ENCODE peak calls at places on chromosomes 3 and 15, in nine cellular contexts. One of them, this sample, is unnamed.

GRCh38 chr15:72116680-72117447 is 1.1 kb downstream of the MYO9A start:
- DNase-seq in spleen: no peak
- DNase-seq in neural progenitor cell: peak; percentile 63
- DNase-seq in GM13976: no peak
- DNase-seq in ovary: no peak
- DNase-seq in neural crest cell: peak; percentile 8
- DNase-seq in activated B cell treated with CpG ODN at 0.5 μM for 24 hours: no peak
- DNase-seq in foreskin fibroblast: peak; percentile 30
- DNase-seq in pancreas: peak; percentile 40
- DNase-seq in this sample: peak; percentile 33

GRCh38 chr15:69031013-69032001 is 16.8 kb downstream of the NOX5 start:
- DNase-seq in activated B cell treated with CpG ODN at 0.5 μM for 24 hours: no peak
- DNase-seq in spleen: peak; percentile 87
- DNase-seq in pancreas: no peak
- DNase-seq in ovary: peak; percentile 74
- DNase-seq in neural crest cell: peak; percentile 34
- DNase-seq in GM13976: peak; percentile 59
- DNase-seq in neural progenitor cell: peak; percentile 82
- DNase-seq in foreskin fibroblast: peak; percentile 54
- DNase-seq in this sample: peak; percentile 55

GRCh38 chr3:157280786-157281185 is 120.8 kb upstream of the CCNL1 start:
- DNase-seq in pancreas: no peak
- DNase-seq in foreskin fibroblast: peak; percentile 67
- DNase-seq in spleen: no peak
- DNase-seq in GM13976: no peak
- DNase-seq in neural progenitor cell: no peak
- DNase-seq in neural crest cell: no peak
- DNase-seq in activated B cell treated with CpG ODN at 0.5 μM for 24 hours: no peak
- DNase-seq in ovary: no peak
- DNase-seq in this sample: no peak

GRCh38 chr3:184156522-184156955 is 1.4 kb downstream of the DVL3 start:
- DNase-seq in pancreas: no peak
- DNase-seq in neural progenitor cell: peak; percentile 80
- DNase-seq in neural crest cell: no peak
- DNase-seq in activated B cell treated with CpG ODN at 0.5 μM for 24 hours: no peak
- DNase-seq in GM13976: peak; percentile 59
- DNase-seq in spleen: peak; percentile 77
- DNase-seq in foreskin fibroblast: peak; percentile 79
- DNase-seq in ovary: peak; percentile 89
- DNase-seq in this sample: no peak

GRCh38 chr3:79297242-79297641 is 470.6 kb downstream of the ROBO1 start:
- DNase-seq in activated B cell treated with CpG ODN at 0.5 μM for 24 hours: no peak
- DNase-seq in foreskin fibroblast: peak; percentile 91
- DNase-seq in ovary: no peak
- DNase-seq in neural progenitor cell: no peak
- DNase-seq in spleen: no peak
- DNase-seq in neural crest cell: no peak
- DNase-seq in pancreas: no peak
- DNase-seq in GM13976: no peak
- DNase-seq in this sample: no peak

GRCh38 chr3:149534671-149535394 is 60.3 kb downstream of the TM4SF4 start:
- DNase-seq in pancreas: no peak
- DNase-seq in activated B cell treated with CpG ODN at 0.5 μM for 24 hours: no peak
- DNase-seq in foreskin fibroblast: no peak
- DNase-seq in neural progenitor cell: no peak
- DNase-seq in GM13976: no peak
- DNase-seq in neural crest cell: no peak
- DNase-seq in ovary: no peak
- DNase-seq in spleen: no peak
- DNase-seq in this sample: no peak

GRCh38 chr3:126212629-126213375 is 32.4 kb upstream of the ALDH1L1 start:
- DNase-seq in pancreas: peak; percentile 81
- DNase-seq in ovary: peak; percentile 81
- DNase-seq in spleen: peak; percentile 73
- DNase-seq in activated B cell treated with CpG ODN at 0.5 μM for 24 hours: no peak
- DNase-seq in GM13976: peak; percentile 38
- DNase-seq in foreskin fibroblast: peak; percentile 87
- DNase-seq in neural progenitor cell: peak; percentile 93
- DNase-seq in neural crest cell: peak; percentile 67
- DNase-seq in this sample: peak; percentile 37

GRCh38 chr3:161291191-161291901 is 70.2 kb downstream of the NMD3 start:
- DNase-seq in spleen: no peak
- DNase-seq in ovary: no peak
- DNase-seq in activated B cell treated with CpG ODN at 0.5 μM for 24 hours: no peak
- DNase-seq in foreskin fibroblast: no peak
- DNase-seq in neural crest cell: no peak
- DNase-seq in GM13976: no peak
- DNase-seq in neural progenitor cell: no peak
- DNase-seq in pancreas: peak; percentile 48
- DNase-seq in this sample: no peak

GRCh38 chr3:52685285-52685704 is 418 bp downstream of the PBRM1 start:
- DNase-seq in pancreas: peak; percentile 91
- DNase-seq in neural crest cell: peak; percentile 66
- DNase-seq in activated B cell treated with CpG ODN at 0.5 μM for 24 hours: peak; percentile 82
- DNase-seq in spleen: peak; percentile 95
- DNase-seq in foreskin fibroblast: peak; percentile 85
- DNase-seq in GM13976: peak; percentile 94
- DNase-seq in neural progenitor cell: peak; percentile 92
- DNase-seq in ovary: no peak
- DNase-seq in this sample: peak; percentile 96

GRCh38 chr3:24303057-24303754 is 191.4 kb downstream of the THRB start:
- DNase-seq in GM13976: no peak
- DNase-seq in neural progenitor cell: no peak
- DNase-seq in neural crest cell: no peak
- DNase-seq in foreskin fibroblast: no peak
- DNase-seq in ovary: no peak
- DNase-seq in spleen: no peak
- DNase-seq in activated B cell treated with CpG ODN at 0.5 μM for 24 hours: no peak
- DNase-seq in pancreas: no peak
- DNase-seq in this sample: no peak

GRCh38 chr3:8835385-8835784 is 66.0 kb upstream of the OXTR start:
- DNase-seq in spleen: no peak
- DNase-seq in GM13976: no peak
- DNase-seq in foreskin fibroblast: no peak
- DNase-seq in activated B cell treated with CpG ODN at 0.5 μM for 24 hours: no peak
- DNase-seq in neural progenitor cell: no peak
- DNase-seq in neural crest cell: no peak
- DNase-seq in ovary: no peak
- DNase-seq in pancreas: no peak
- DNase-seq in this sample: no peak

GRCh38 chr3:123632161-123632655 is 47.4 kb upstream of the HACD2 start:
- DNase-seq in spleen: no peak
- DNase-seq in neural progenitor cell: peak; percentile 22
- DNase-seq in ovary: peak; percentile 89
- DNase-seq in pancreas: no peak
- DNase-seq in neural crest cell: no peak
- DNase-seq in GM13976: no peak
- DNase-seq in activated B cell treated with CpG ODN at 0.5 μM for 24 hours: no peak
- DNase-seq in foreskin fibroblast: peak; percentile 33
- DNase-seq in this sample: no peak

GRCh38 chr3:128420720-128421438 is 45.8 kb downstream of the DNAJB8 start:
- DNase-seq in neural crest cell: no peak
- DNase-seq in GM13976: no peak
- DNase-seq in ovary: no peak
- DNase-seq in neural progenitor cell: no peak
- DNase-seq in spleen: no peak
- DNase-seq in activated B cell treated with CpG ODN at 0.5 μM for 24 hours: no peak
- DNase-seq in pancreas: peak; percentile 59
- DNase-seq in foreskin fibroblast: no peak
- DNase-seq in this sample: no peak

GRCh38 chr15:71271327-71271726 is 156.1 kb downstream of the THSD4 start:
- DNase-seq in activated B cell treated with CpG ODN at 0.5 μM for 24 hours: no peak
- DNase-seq in GM13976: no peak
- DNase-seq in foreskin fibroblast: no peak
- DNase-seq in spleen: no peak
- DNase-seq in pancreas: no peak
- DNase-seq in ovary: no peak
- DNase-seq in neural progenitor cell: no peak
- DNase-seq in neural crest cell: no peak
- DNase-seq in this sample: no peak

GRCh38 chr15:98896802-98897732 is 110.5 kb downstream of the PGPEP1L start:
- DNase-seq in spleen: no peak
- DNase-seq in ovary: no peak
- DNase-seq in foreskin fibroblast: peak; percentile 96
- DNase-seq in neural progenitor cell: no peak
- DNase-seq in GM13976: no peak
- DNase-seq in activated B cell treated with CpG ODN at 0.5 μM for 24 hours: no peak
- DNase-seq in pancreas: no peak
- DNase-seq in neural crest cell: no peak
- DNase-seq in this sample: no peak

GRCh38 chr3:14772533-14773138 is 46.1 kb upstream of the FGD5 start:
- DNase-seq in GM13976: no peak
- DNase-seq in activated B cell treated with CpG ODN at 0.5 μM for 24 hours: no peak
- DNase-seq in pancreas: no peak
- DNase-seq in spleen: peak; percentile 63
- DNase-seq in neural progenitor cell: no peak
- DNase-seq in ovary: no peak
- DNase-seq in foreskin fibroblast: no peak
- DNase-seq in neural crest cell: no peak
- DNase-seq in this sample: no peak

GRCh38 chr15:85473455-85473854 is 93.1 kb downstream of the AKAP13 start:
- DNase-seq in pancreas: no peak
- DNase-seq in foreskin fibroblast: peak; percentile 73
- DNase-seq in GM13976: no peak
- DNase-seq in neural progenitor cell: no peak
- DNase-seq in spleen: no peak
- DNase-seq in activated B cell treated with CpG ODN at 0.5 μM for 24 hours: no peak
- DNase-seq in ovary: no peak
- DNase-seq in neural crest cell: no peak
- DNase-seq in this sample: no peak

GRCh38 chr3:159128628-159129027 is 326.8 kb downstream of the MFSD1 start:
- DNase-seq in foreskin fibroblast: peak; percentile 77
- DNase-seq in GM13976: no peak
- DNase-seq in ovary: no peak
- DNase-seq in pancreas: no peak
- DNase-seq in activated B cell treated with CpG ODN at 0.5 μM for 24 hours: no peak
- DNase-seq in spleen: no peak
- DNase-seq in neural progenitor cell: no peak
- DNase-seq in neural crest cell: no peak
- DNase-seq in this sample: no peak

GRCh38 chr3:8529197-8529637 is 27.6 kb downstream of the LMCD1 start:
- DNase-seq in neural progenitor cell: no peak
- DNase-seq in activated B cell treated with CpG ODN at 0.5 μM for 24 hours: no peak
- DNase-seq in foreskin fibroblast: peak; percentile 60
- DNase-seq in neural crest cell: no peak
- DNase-seq in ovary: no peak
- DNase-seq in GM13976: no peak
- DNase-seq in spleen: no peak
- DNase-seq in pancreas: no peak
- DNase-seq in this sample: no peak

GRCh38 chr15:57503051-57503702 is 88.5 kb upstream of the MYZAP start:
- DNase-seq in pancreas: no peak
- DNase-seq in neural crest cell: no peak
- DNase-seq in spleen: no peak
- DNase-seq in neural progenitor cell: no peak
- DNase-seq in foreskin fibroblast: no peak
- DNase-seq in activated B cell treated with CpG ODN at 0.5 μM for 24 hours: no peak
- DNase-seq in GM13976: no peak
- DNase-seq in ovary: no peak
- DNase-seq in this sample: no peak
- TF ChIP-seq CTCF in pancreas: no peak
- TF ChIP-seq CTCF in neural crest cell: peak; percentile 35
- TF ChIP-seq CTCF in spleen: no peak
- TF ChIP-seq CTCF in neural progenitor cell: peak; percentile 29
- TF ChIP-seq CTCF in foreskin fibroblast: peak; percentile 18
- TF ChIP-seq CTCF in activated B cell treated with CpG ODN at 0.5 μM for 24 hours: no peak
- TF ChIP-seq CTCF in GM13976: no peak
- TF ChIP-seq CTCF in ovary: no peak
- TF ChIP-seq CTCF in this sample: peak; percentile 31

GRCh38 chr3:125141596-125142417 is 70.7 kb downstream of the SLC12A8 start:
- DNase-seq in ovary: peak; percentile 78
- DNase-seq in spleen: peak; percentile 95
- DNase-seq in pancreas: no peak
- DNase-seq in activated B cell treated with CpG ODN at 0.5 μM for 24 hours: peak; percentile 44
- DNase-seq in foreskin fibroblast: peak; percentile 77
- DNase-seq in neural crest cell: peak; percentile 40
- DNase-seq in GM13976: peak; percentile 88
- DNase-seq in neural progenitor cell: peak; percentile 80
- DNase-seq in this sample: peak; percentile 79
- TF ChIP-seq CTCF in ovary: no peak
- TF ChIP-seq CTCF in spleen: peak; percentile 6
- TF ChIP-seq CTCF in pancreas: no peak
- TF ChIP-seq CTCF in activated B cell treated with CpG ODN at 0.5 μM for 24 hours: no peak
- TF ChIP-seq CTCF in foreskin fibroblast: peak; percentile 20
- TF ChIP-seq CTCF in neural crest cell: peak; percentile 33
- TF ChIP-seq CTCF in GM13976: peak; percentile 58
- TF ChIP-seq CTCF in neural progenitor cell: peak; percentile 38
- TF ChIP-seq CTCF in this sample: peak; percentile 73

DNA sequence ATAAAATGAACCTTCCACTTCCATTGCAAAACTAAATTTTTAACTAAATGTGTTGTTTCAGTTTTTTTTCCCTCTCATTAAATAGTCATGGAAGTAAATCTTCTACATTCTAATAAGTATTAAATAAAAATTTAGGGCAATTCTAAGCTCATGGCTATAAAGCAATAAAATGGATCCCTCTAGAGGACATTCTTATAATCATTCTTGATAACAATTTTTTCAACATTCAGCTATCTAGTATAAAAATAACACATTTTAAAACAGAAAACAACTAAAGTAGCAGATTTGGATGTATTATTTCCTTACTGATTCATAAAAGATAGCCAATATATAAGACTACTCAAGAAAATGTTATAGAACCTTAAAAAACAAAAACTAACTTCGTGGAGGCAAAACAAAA is 393.1 kb downstream of the PLOD2 start:
- DNase-seq in ovary: no peak
- DNase-seq in neural crest cell: no peak
- DNase-seq in activated B cell treated with CpG ODN at 0.5 μM for 24 hours: no peak
- DNase-seq in neural progenitor cell: no peak
- DNase-seq in GM13976: no peak
- DNase-seq in foreskin fibroblast: peak; percentile 18
- DNase-seq in spleen: no peak
- DNase-seq in pancreas: no peak
- DNase-seq in this sample: no peak
- TF ChIP-seq CTCF in ovary: no peak
- TF ChIP-seq CTCF in neural crest cell: peak; percentile 64
- TF ChIP-seq CTCF in activated B cell treated with CpG ODN at 0.5 μM for 24 hours: no peak
- TF ChIP-seq CTCF in neural progenitor cell: peak; percentile 32
- TF ChIP-seq CTCF in GM13976: no peak
- TF ChIP-seq CTCF in foreskin fibroblast: peak; percentile 4
- TF ChIP-seq CTCF in spleen: no peak
- TF ChIP-seq CTCF in pancreas: no peak
- TF ChIP-seq CTCF in this sample: no peak

DNA sequence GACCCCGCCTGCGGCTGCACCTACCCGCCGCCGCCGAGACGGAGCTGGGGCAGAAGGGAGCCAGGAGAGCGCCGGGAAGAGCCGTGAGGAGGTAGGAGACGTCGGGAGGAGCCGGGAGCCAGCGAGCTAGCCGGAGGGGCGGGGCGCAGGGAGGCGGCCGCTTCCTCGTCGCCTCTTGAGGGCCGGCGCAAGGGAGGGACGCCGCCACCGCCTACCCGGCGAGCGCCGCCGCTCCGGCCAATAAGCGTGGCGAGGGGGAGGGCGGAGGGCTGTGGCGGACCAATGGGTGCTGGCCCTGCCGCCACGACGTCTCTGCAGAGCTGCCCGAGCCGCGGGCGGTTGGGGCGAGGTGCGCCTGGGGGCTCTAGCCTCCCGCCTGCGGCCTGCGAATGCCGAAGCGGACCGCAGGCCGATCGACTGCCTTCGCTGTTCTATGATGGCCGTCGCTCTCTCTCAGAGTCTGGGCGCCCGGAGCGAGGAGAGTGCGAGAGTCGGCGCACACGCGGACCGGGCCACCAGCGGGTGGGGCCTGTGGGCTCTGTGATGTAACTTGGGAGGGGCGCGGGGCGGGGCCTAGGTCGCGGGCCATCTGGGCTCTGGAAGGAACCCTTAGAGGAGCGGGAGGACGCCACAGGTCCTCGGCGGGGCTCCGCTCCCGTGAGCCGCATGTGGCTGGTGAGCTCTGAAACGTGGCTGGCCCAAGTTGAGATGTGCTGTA is 72.7 kb upstream of the MAP4 start:
- DNase-seq in activated B cell treated with CpG ODN at 0.5 μM for 24 hours: peak; percentile 95
- DNase-seq in ovary: peak; percentile 97
- DNase-seq in neural crest cell: peak; percentile 89
- DNase-seq in neural progenitor cell: peak; percentile 99
- DNase-seq in foreskin fibroblast: peak; percentile 99
- DNase-seq in spleen: peak; percentile 99
- DNase-seq in GM13976: peak; percentile 96
- DNase-seq in pancreas: peak; percentile 99
- DNase-seq in this sample: peak; percentile 96
- TF ChIP-seq CTCF in activated B cell treated with CpG ODN at 0.5 μM for 24 hours: no peak
- TF ChIP-seq CTCF in ovary: no peak
- TF ChIP-seq CTCF in neural crest cell: no peak
- TF ChIP-seq CTCF in neural progenitor cell: peak; percentile 21
- TF ChIP-seq CTCF in foreskin fibroblast: no peak
- TF ChIP-seq CTCF in spleen: no peak
- TF ChIP-seq CTCF in GM13976: no peak
- TF ChIP-seq CTCF in pancreas: no peak
- TF ChIP-seq CTCF in this sample: no peak